ENCODE peak calls at places on chromosomes 16 and 17, in seven cellular contexts. F is D721Med, V is upper lobe of left lung, I is fibroblast of villous mesenchyme, Z is NB4, P is A549, T is lower leg skin. X is an unnamed sample.

GRCh38 chr16:27818231-27818630 is 245.3 kb downstream of the GSG1L start:
- DNase-seq in P (no peak), Z (no peak), F (no peak), I (no peak), V (no peak), T (no peak), X (no peak)

GRCh38 chr17:76497979-76498885 is 3.0 kb downstream of the RHBDF2 start:
- DNase-seq in I (peak), F (peak), V (peak), P (peak), T (peak), Z (no peak), X (no peak)

GRCh38 chr16:24036614-24037013 is 200.8 kb downstream of the PRKCB start:
- DNase-seq in F (peak), T (no peak), I (peak), P (peak), V (no peak), Z (peak), X (no peak)

GRCh38 chr16:27286446-27286845 is 17.9 kb upstream of the NSMCE1 start:
- DNase-seq in F (no peak), Z (no peak), I (peak), V (peak), T (no peak), P (peak), X (no peak)

GRCh38 chr17:34205401-34205800 is 49.7 kb upstream of the CCL2 start:
- DNase-seq in V (no peak), Z (no peak), T (no peak), F (no peak), I (no peak), P (no peak), X (no peak)

GRCh38 chr16:64391009-64391663 is 730.7 kb downstream of the CDH11 start:
- DNase-seq in F (no peak), I (peak), V (no peak), P (peak), T (no peak), Z (no peak), X (no peak)

GRCh38 chr16:20901441-20902112 is 1.0 kb downstream of the LYRM1 start:
- DNase-seq in Z (peak), P (peak), F (no peak), V (peak), T (peak), I (peak), X (peak)

GRCh38 chr16:12228607-12229499 is 252.3 kb downstream of the SNX29 start:
- DNase-seq in T (peak), Z (peak), F (no peak), P (peak), I (peak), V (no peak), X (peak)

GRCh38 chr16:55479560-55480197 is 681 bp downstream of the MMP2 start:
- DNase-seq in P (no peak), F (no peak), Z (no peak), I (peak), T (no peak), V (no peak), X (no peak)

GRCh38 chr16:53754938-53755910 is 51.3 kb downstream of the FTO start:
- DNase-seq in I (peak), V (no peak), Z (no peak), T (peak), F (no peak), P (peak), X (no peak)

GRCh38 chr16:4214215-4214621 is 27.7 kb downstream of the SRL start:
- DNase-seq in I (peak), V (no peak), P (peak), F (no peak), Z (no peak), T (peak), X (no peak)

GRCh38 chr16:71933913-71934696 is 38.8 kb downstream of the IST1 start:
- DNase-seq in V (no peak), I (no peak), Z (no peak), F (no peak), T (no peak), P (no peak), X (no peak)

GRCh38 chr17:72334205-72334604 is 213.4 kb downstream of the SOX9 start:
- DNase-seq in T (no peak), V (no peak), I (peak), F (no peak), Z (no peak), P (peak), X (no peak)

GRCh38 chr17:50095626-50096037 is 481 bp downstream of the PDK2 start:
- DNase-seq in I (no peak), P (no peak), Z (no peak), F (no peak), V (no peak), T (no peak), X (no peak)

GRCh38 chr16:29686740-29687327 is 7.9 kb downstream of the QPRT start:
- DNase-seq in F (no peak), I (no peak), P (no peak), V (no peak), Z (no peak), T (no peak), X (no peak)

GRCh38 chr16:84648595-84649510 is 542 bp downstream of the KLHL36 start:
- DNase-seq in T (peak), V (peak), F (no peak), P (no peak), I (no peak), Z (peak), X (peak)

GRCh38 chr17:80086081-80086480 is 15.3 kb upstream of the GAA start:
- DNase-seq in I (no peak), Z (no peak), T (no peak), F (no peak), V (no peak), P (no peak), X (no peak)

GRCh38 chr16:89491974-89492687 is 1.8 kb upstream of the ANKRD11 start:
- DNase-seq in I (peak), F (peak), T (no peak), V (no peak), P (no peak), Z (no peak), X (no peak)

GRCh38 chr16:89490386-89491237 is at the start of gene ANKRD11:
- DNase-seq in P (peak), F (peak), Z (peak), V (peak), I (peak), T (peak), X (peak)

GRCh38 chr16:89491238-89491869 is 993 bp upstream of the ANKRD11 start:
- DNase-seq in Z (peak), V (no peak), T (no peak), P (peak), I (peak), F (no peak), X (no peak)

GRCh38 chr16:89489731-89490385 is 503 bp downstream of the ANKRD11 start:
- DNase-seq in I (no peak), V (no peak), F (no peak), Z (no peak), P (no peak), T (no peak), X (no peak)

GRCh38 chr16:89489040-89489721 is 1.2 kb downstream of the ANKRD11 start:
- DNase-seq in Z (peak), P (peak), I (peak), F (no peak), V (peak), T (peak), X (peak)
- TF ChIP-seq CTCF in Z (no peak), P (peak), I (peak), F (no peak), V (peak), T (no peak), X (no peak)

GRCh38 chr16:73262931-73263330 is 215.0 kb upstream of the ZFHX3 start:
- DNase-seq in T (no peak), I (no peak), F (no peak), P (no peak), Z (no peak), V (no peak), X (no peak)

GRCh38 chr16:73274140-73274539 is 226.2 kb upstream of the ZFHX3 start:
- DNase-seq in P (no peak), T (no peak), V (no peak), Z (no peak), I (no peak), F (no peak), X (no peak)

GRCh38 chr16:73265124-73265838 is 217.4 kb upstream of the ZFHX3 start:
- DNase-seq in Z (no peak), P (no peak), F (no peak), V (no peak), T (no peak), I (no peak), X (no peak)

GRCh38 chr16:73268311-73268997 is 220.5 kb upstream of the ZFHX3 start:
- DNase-seq in F (no peak), V (no peak), P (peak), T (no peak), Z (no peak), I (peak), X (no peak)
- TF ChIP-seq CTCF in F (peak), V (no peak), P (no peak), T (no peak), Z (no peak), I (peak), X (no peak)

DNA sequence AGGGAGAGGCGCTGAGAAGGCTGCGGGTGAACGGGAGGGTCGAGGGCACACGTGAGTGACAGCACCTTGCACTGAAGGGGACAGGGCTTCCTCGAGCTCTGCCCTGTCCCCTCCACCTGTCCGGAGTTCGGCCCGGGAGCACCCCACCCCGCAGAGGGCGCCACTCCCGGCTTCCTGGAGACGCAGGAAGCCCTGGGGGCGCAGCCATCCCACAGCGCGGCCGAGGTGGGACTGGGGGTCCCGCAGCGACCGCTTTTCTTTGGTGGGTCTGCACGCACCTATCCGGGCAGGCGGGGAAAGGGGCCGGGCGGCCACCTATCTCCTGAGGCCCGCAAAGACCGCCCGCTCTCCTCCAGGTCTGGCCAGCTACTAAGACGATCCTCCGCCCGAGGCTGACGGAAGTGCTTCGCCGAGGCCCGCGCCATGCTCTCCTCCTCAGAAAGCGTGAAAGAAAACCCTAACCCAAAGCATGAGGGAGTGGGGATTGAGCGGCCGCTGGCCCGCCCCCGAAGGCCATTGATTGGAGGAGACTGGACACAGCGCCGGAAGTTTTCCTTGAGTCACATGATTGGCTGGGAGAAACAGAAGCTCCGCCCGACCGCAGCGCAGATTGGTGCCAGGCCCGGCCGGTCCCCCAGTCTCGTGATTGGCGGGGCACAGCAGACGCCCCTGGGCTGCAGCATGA is 34.4 kb downstream of the DDX19A start:
- DNase-seq in T (peak), F (peak), Z (peak), I (peak), P (peak), V (peak), X (peak)
- TF ChIP-seq CTCF in T (no peak), F (no peak), Z (peak), I (peak), P (peak), V (no peak), X (no peak)

GRCh38 chr17:42118545-42118944 is 2.6 kb downstream of the KAT2A start:
- DNase-seq in I (peak), F (no peak), P (peak), T (no peak), V (no peak), Z (peak), X (no peak)
- TF ChIP-seq CTCF in I (peak), F (peak), P (peak), T (no peak), V (peak), Z (peak), X (no peak)

GRCh38 chr16:70677499-70678120 is 8.2 kb downstream of the MTSS2 start:
- DNase-seq in I (no peak), T (no peak), Z (no peak), V (no peak), F (no peak), P (no peak), X (no peak)

GRCh38 chr16:70678121-70678897 is 7.5 kb downstream of the MTSS2 start:
- DNase-seq in Z (no peak), P (no peak), I (no peak), V (no peak), T (no peak), F (no peak), X (no peak)

GRCh38 chr16:70676571-70677498 is 9.0 kb downstream of the MTSS2 start:
- DNase-seq in P (no peak), F (no peak), V (no peak), T (no peak), Z (no peak), I (peak), X (no peak)

GRCh38 chr16:70674221-70675014 is 11.4 kb downstream of the MTSS2 start:
- DNase-seq in I (no peak), P (no peak), Z (no peak), T (no peak), F (no peak), V (no peak), X (no peak)

GRCh38 chr16:70675851-70676513 is 9.9 kb downstream of the MTSS2 start:
- DNase-seq in Z (peak), V (no peak), F (no peak), P (no peak), T (no peak), I (no peak), X (no peak)
- TF ChIP-seq CTCF in Z (no peak), V (no peak), F (no peak), P (no peak), T (no peak), I (no peak), X (no peak)

GRCh38 chr16:62190426-62190825 is 154.2 kb upstream of the CDH8 start:
- DNase-seq in Z (peak), V (no peak), I (no peak), P (peak), T (no peak), F (no peak), X (no peak)

GRCh38 chr16:62194828-62195227 is 158.6 kb upstream of the CDH8 start:
- DNase-seq in V (no peak), Z (peak), F (no peak), P (no peak), T (no peak), I (no peak), X (no peak)
- TF ChIP-seq CTCF in V (no peak), Z (peak), F (no peak), P (no peak), T (no peak), I (no peak), X (no peak)

GRCh38 chr16:2720719-2721633 is 952 bp upstream of the PRSS27 start:
- DNase-seq in I (peak), T (peak), P (peak), Z (peak), V (peak), F (peak), X (peak)
- TF ChIP-seq CTCF in I (peak), T (no peak), P (peak), Z (peak), V (peak), F (peak), X (no peak)

DNA sequence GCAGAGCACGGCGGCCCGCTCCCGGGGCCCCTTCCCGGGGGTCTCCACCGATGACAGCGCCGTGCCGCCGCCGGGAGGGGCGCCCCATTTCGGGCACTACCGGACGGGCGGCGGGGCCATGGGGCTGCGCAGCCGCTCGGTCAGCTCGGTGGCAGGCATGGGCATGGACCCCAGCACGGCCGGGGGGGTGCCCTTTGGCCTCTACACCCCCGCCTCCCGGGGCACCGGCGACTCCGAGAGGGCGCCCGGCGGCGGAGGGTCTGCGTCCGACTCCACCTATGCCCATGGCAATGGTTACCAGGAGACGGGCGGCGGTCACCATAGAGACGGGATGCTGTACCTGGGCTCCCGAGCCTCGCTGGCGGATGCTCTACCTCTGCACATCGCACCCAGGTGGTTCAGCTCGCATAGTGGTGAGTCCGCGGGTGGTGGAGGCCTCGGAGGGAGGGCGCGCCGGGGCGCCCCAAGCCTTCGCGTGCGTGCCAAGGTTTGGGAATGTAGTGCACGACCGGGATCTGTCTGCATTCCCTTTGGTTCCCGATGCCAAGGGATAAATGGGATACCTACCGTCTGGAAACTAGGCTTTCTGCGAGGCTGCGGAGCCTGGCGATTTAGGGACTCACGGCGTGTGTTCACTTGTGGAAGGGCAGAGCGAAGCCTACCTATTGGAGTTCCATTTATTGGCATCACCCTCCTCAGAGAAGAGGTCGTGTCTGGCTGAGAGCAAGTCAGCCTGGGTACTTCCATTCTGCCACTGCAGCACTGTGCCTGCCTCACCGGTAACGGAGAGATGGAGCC is 1.1 kb downstream of the ZNRF1 start:
- DNase-seq in T (no peak), Z (peak), F (no peak), P (no peak), I (no peak), V (peak), X (peak)
- TF ChIP-seq CTCF in T (no peak), Z (no peak), F (no peak), P (no peak), I (no peak), V (peak), X (no peak)

GRCh38 chr17:47687748-47688147 is 6.2 kb upstream of the TBKBP1 start:
- DNase-seq in T (no peak), P (no peak), V (no peak), Z (no peak), F (no peak), I (peak), X (no peak)
- TF ChIP-seq CTCF in T (no peak), P (no peak), V (no peak), Z (no peak), F (no peak), I (no peak), X (no peak)

X was measured in activated B cell treated with CpG ODN at 0.5 μM for 24 hours.